ENCODE peak calls at places on chromosomes 6 and 20, in six cellular contexts. T, F, B, E, K and R are unnamed samples.
A peak's percentile ranks its signal among the peaks of the same experiment; 100 is the strongest.

GRCh38 chr6:149210376-149210775 is 107.1 kb upstream of the TAB2 start:
- DNase-seq in T (no peak), F (peak; percentile 85), B (no peak), E (no peak), K (no peak), R (no peak)

GRCh38 chr6:73722318-73723060 is 26.5 kb downstream of the CD109 start:
- DNase-seq in T (no peak), F (peak; percentile 92), B (no peak), E (no peak), K (peak; percentile 14), R (no peak)

GRCh38 chr6:140437619-140438345 is 1063.3 kb upstream of the CITED2 start:
- DNase-seq in T (peak; percentile 10), F (no peak), B (no peak), E (no peak), K (no peak), R (no peak)

GRCh38 chr6:103011605-103012004 is 1618.1 kb downstream of the GRIK2 start:
- DNase-seq in T (no peak), F (no peak), B (no peak), E (no peak), K (no peak), R (no peak)

GRCh38 chr6:38715016-38715809 is at the start of gene DNAH8:
- DNase-seq in T (peak; percentile 27), F (no peak), B (no peak), E (no peak), K (peak; percentile 26), R (no peak)

GRCh38 chr6:166977626-166978550 is 21.3 kb upstream of the CEP43 start:
- DNase-seq in T (no peak), F (peak; percentile 43), B (no peak), E (no peak), K (no peak), R (no peak)

GRCh38 chr6:164756142-164756541 is 553.3 kb downstream of the C6orf118 start:
- DNase-seq in T (no peak), F (no peak), B (no peak), E (no peak), K (no peak), R (no peak)

GRCh38 chr20:24670341-24670821 is 201.0 kb downstream of the SYNDIG1 start:
- DNase-seq in T (no peak), F (no peak), B (no peak), E (no peak), K (no peak), R (no peak)

GRCh38 chr6:89792881-89793280 is 26.7 kb downstream of the MDN1 start:
- DNase-seq in T (no peak), F (peak; percentile 63), B (no peak), E (no peak), K (no peak), R (no peak)

GRCh38 chr6:140736227-140736626 is 1361.8 kb upstream of the CITED2 start:
- DNase-seq in T (no peak), F (no peak), B (no peak), E (no peak), K (no peak), R (no peak)

GRCh38 chr6:44074383-44075136 is 52.7 kb downstream of the MRPL14 start:
- DNase-seq in T (peak; percentile 76), F (peak; percentile 69), B (peak; percentile 74), E (peak; percentile 52), K (peak; percentile 81), R (no peak)

GRCh38 chr20:49323622-49324238 is 45.9 kb upstream of the ZNFX1 start:
- DNase-seq in T (no peak), F (peak; percentile 86), B (peak; percentile 19), E (no peak), K (peak; percentile 11), R (no peak)

GRCh38 chr6:35833534-35833933 is 28.4 kb downstream of the LHFPL5 start:
- DNase-seq in T (no peak), F (peak; percentile 70), B (no peak), E (no peak), K (no peak), R (no peak)

GRCh38 chr6:124984668-124985338 is 22.6 kb downstream of the RNF217 start:
- DNase-seq in T (no peak), F (peak; percentile 64), B (no peak), E (no peak), K (no peak), R (no peak)

GRCh38 chr20:2387180-2387577 is 6.5 kb downstream of the TGM6 start:
- DNase-seq in T (peak; percentile 65), F (peak; percentile 11), B (peak; percentile 6), E (peak; percentile 25), K (peak; percentile 65), R (no peak)

GRCh38 chr6:115908906-115909559 is 151.7 kb downstream of the FRK start:
- DNase-seq in T (no peak), F (no peak), B (no peak), E (no peak), K (no peak), R (no peak)

GRCh38 chr6:31642798-31643570 is 9.5 kb downstream of the BAG6 start:
- DNase-seq in T (no peak), F (no peak), B (no peak), E (no peak), K (no peak), R (no peak)

GRCh38 chr6:106417572-106418147 is 57.1 kb downstream of the CRYBG1 start:
- DNase-seq in T (no peak), F (no peak), B (peak; percentile 3), E (no peak), K (no peak), R (no peak)

GRCh38 chr20:13671500-13672288 is 33.0 kb upstream of the TASP1 start:
- DNase-seq in T (no peak), F (peak; percentile 77), B (peak; percentile 12), E (no peak), K (no peak), R (peak; percentile 87)

GRCh38 chr6:161575508-161576254 is 301.8 kb upstream of the AGPAT4 start:
- DNase-seq in T (peak; percentile 13), F (peak; percentile 2), B (no peak), E (no peak), K (no peak), R (no peak)

GRCh38 chr6:25035451-25036435 is 100.0 kb upstream of the RIPOR2 start:
- DNase-seq in T (no peak), F (no peak), B (no peak), E (no peak), K (no peak), R (no peak)

GRCh38 chr6:64010010-64010409 is 374.4 kb downstream of the PHF3 start:
- DNase-seq in T (peak; percentile 35), F (no peak), B (peak; percentile 96), E (no peak), K (no peak), R (no peak)

GRCh38 chr6:35354361-35355135 is 12.2 kb downstream of the PPARD start:
- DNase-seq in T (no peak), F (peak; percentile 82), B (no peak), E (no peak), K (no peak), R (no peak)

GRCh38 chr6:18136260-18136659 is 13.8 kb upstream of the NHLRC1 start:
- DNase-seq in T (no peak), F (no peak), B (no peak), E (no peak), K (no peak), R (no peak)

GRCh38 chr20:36572701-36573102 is 695 bp upstream of the TGIF2 start:
- DNase-seq in T (no peak), F (no peak), B (peak; percentile 33), E (peak; percentile 41), K (peak; percentile 71), R (no peak)

GRCh38 chr20:45934046-45934586 is 367 bp upstream of the PCIF1 start:
- DNase-seq in T (peak; percentile 74), F (peak; percentile 38), B (peak; percentile 47), E (no peak), K (peak; percentile 72), R (no peak)